ENCODE peak calls at places on chromosomes 16 and 17, in nine cellular contexts. O is neural progenitor cell; P is A172; B is cardiac muscle cell; I is effector CD4-positive, alpha-beta T cell; F is activated CD4-positive, alpha-beta T cell treated with anti-CD3 and anti-CD28 coated beads, Interleukin-2, amount 50 U/mL, for 24 hours; N is uterus; C is AG20443; U is NCI-H226. Z is an unnamed sample.

GRCh38 chr17:58525239-58525638 is 10.8 kb upstream of the MTMR4 start:
- DNase-seq in P (peak; percentile 88), N (peak; percentile 68), C (peak; percentile 84), O (no peak), I (no peak), B (no peak), F (no peak), U (peak; percentile 96), Z (peak; percentile 27)

GRCh38 chr17:16269658-16270057 is 52.6 kb downstream of the PIGL start:
- DNase-seq in B (no peak), F (no peak), C (peak; percentile 73), O (no peak), N (no peak), U (peak; percentile 51), I (no peak), P (peak; percentile 65), Z (no peak)

GRCh38 chr17:67765623-67766022 is 47.9 kb downstream of the NOL11 start:
- DNase-seq in B (no peak), P (no peak), N (no peak), O (no peak), I (no peak), U (no peak), F (no peak), C (no peak), Z (no peak)

GRCh38 chr16:16992986-16993783 is 477.6 kb downstream of the XYLT1 start:
- DNase-seq in B (no peak), C (no peak), N (no peak), O (peak; percentile 13), I (peak; percentile 4), P (no peak), F (no peak), U (no peak), Z (no peak)

GRCh38 chr16:81029930-81030604 is 5.6 kb upstream of the ATMIN start:
- DNase-seq in P (no peak), N (no peak), U (no peak), I (no peak), C (no peak), F (no peak), B (no peak), O (no peak), Z (no peak)

GRCh38 chr17:50423553-50424159 is 2.4 kb upstream of the ACSF2 start:
- DNase-seq in I (no peak), U (peak; percentile 94), P (peak; percentile 99), B (no peak), C (peak; percentile 80), N (peak; percentile 40), F (no peak), O (no peak), Z (peak; percentile 37)

GRCh38 chr16:64864232-64864803 is 257.5 kb downstream of the CDH11 start:
- DNase-seq in U (peak; percentile 88), N (no peak), I (no peak), C (peak; percentile 84), F (no peak), B (peak; percentile 11), O (no peak), P (peak; percentile 92), Z (peak; percentile 3)

GRCh38 chr16:75099738-75100615 is 16.6 kb downstream of the LDHD start:
- DNase-seq in F (no peak), O (no peak), P (peak; percentile 73), C (no peak), I (no peak), N (no peak), U (no peak), B (no peak), Z (no peak)

GRCh38 chr17:73787036-73787720 is 142.9 kb upstream of the SDK2 start:
- DNase-seq in C (no peak), N (no peak), U (no peak), B (peak; percentile 10), P (no peak), F (no peak), I (no peak), O (peak; percentile 87), Z (peak; percentile 70)

GRCh38 chr17:67578058-67578457 is 139.7 kb upstream of the NOL11 start:
- DNase-seq in C (no peak), O (peak; percentile 11), P (no peak), U (no peak), F (no peak), B (no peak), I (no peak), N (no peak), Z (peak; percentile 10)

GRCh38 chr17:12348476-12348875 is 317.2 kb upstream of the MYOCD start:
- DNase-seq in O (no peak), C (no peak), I (no peak), P (no peak), B (no peak), F (no peak), N (no peak), U (no peak), Z (no peak)

GRCh38 chr17:65123757-65124675 is 13.2 kb upstream of the RGS9 start:
- DNase-seq in I (no peak), P (peak; percentile 30), U (no peak), N (no peak), O (no peak), B (no peak), F (no peak), C (no peak), Z (no peak)

GRCh38 chr17:14745122-14745521 is 444.2 kb downstream of the HS3ST3B1 start:
- DNase-seq in C (peak; percentile 45), O (no peak), F (no peak), B (no peak), N (no peak), I (no peak), P (no peak), U (no peak), Z (peak; percentile 49)

GRCh38 chr16:3959148-3959547 is 78.6 kb upstream of the CREBBP start:
- DNase-seq in I (no peak), F (no peak), B (peak; percentile 17), U (peak; percentile 86), O (no peak), N (no peak), P (peak; percentile 91), C (no peak), Z (no peak)

Z was measured in ELF-1.